ENCODE peak calls at places on chromosomes 7 and 10, in nine cellular contexts. Y, H, W, D, M, F, P, E and Q are unnamed samples.

GRCh38 chr10:63711361-63711760 is 190.2 kb downstream of the REEP3 start:
- DNase-seq in Y (no peak), H (peak; percentile 51), W (no peak), D (no peak), M (peak; percentile 52), F (peak; percentile 86), P (no peak), E (peak; percentile 95), Q (peak; percentile 43)

GRCh38 chr10:73060738-73061635 is 35.7 kb downstream of the P4HA1 start:
- DNase-seq in Y (no peak), H (peak; percentile 32), W (no peak), D (no peak), M (peak; percentile 61), F (peak; percentile 48), P (peak; percentile 8), E (peak; percentile 51), Q (peak; percentile 30)

GRCh38 chr10:689433-690226 is at the start of gene DIP2C:
- DNase-seq in Y (peak; percentile 71), H (peak; percentile 67), W (no peak), D (no peak), M (no peak), F (peak; percentile 81), P (peak; percentile 77), E (peak; percentile 91), Q (peak; percentile 82)

GRCh38 chr10:37700886-37701780 is 156.3 kb downstream of the ZNF248 start:
- DNase-seq in Y (peak; percentile 43), H (no peak), W (no peak), D (no peak), M (no peak), F (no peak), P (no peak), E (no peak), Q (no peak)

GRCh38 chr7:101814996-101815825 is 2.2 kb upstream of the CUX1 start:
- DNase-seq in Y (peak; percentile 83), H (no peak), W (no peak), D (no peak), M (no peak), F (no peak), P (peak; percentile 21), E (no peak), Q (no peak)

GRCh38 chr7:5333121-5334050 is 50.6 kb downstream of the SLC29A4 start:
- DNase-seq in Y (no peak), H (no peak), W (no peak), D (no peak), M (no peak), F (no peak), P (no peak), E (no peak), Q (no peak)

GRCh38 chr7:81873559-81873958 is 103.7 kb upstream of the HGF start:
- DNase-seq in Y (no peak), H (no peak), W (no peak), D (no peak), M (no peak), F (peak; percentile 82), P (peak; percentile 65), E (peak; percentile 68), Q (peak; percentile 74)

GRCh38 chr10:91164520-91165065 is 55.9 kb upstream of the PCGF5 start:
- DNase-seq in Y (no peak), H (peak; percentile 22), W (no peak), D (no peak), M (peak; percentile 41), F (no peak), P (peak; percentile 56), E (no peak), Q (no peak)

GRCh38 chr7:33072471-33072870 is 9.9 kb upstream of the NT5C3A start:
- DNase-seq in Y (no peak), H (peak; percentile 65), W (no peak), D (no peak), M (peak; percentile 21), F (peak; percentile 75), P (peak; percentile 78), E (peak; percentile 78), Q (peak; percentile 81)

GRCh38 chr7:127256326-127256725 is 3.6 kb upstream of the GRM8 start:
- DNase-seq in Y (no peak), H (no peak), W (no peak), D (no peak), M (peak; percentile 81), F (no peak), P (no peak), E (no peak), Q (no peak)

GRCh38 chr7:30179016-30179436 is 44.2 kb downstream of the MTURN start:
- DNase-seq in Y (no peak), H (no peak), W (no peak), D (no peak), M (no peak), F (no peak), P (no peak), E (no peak), Q (no peak)

GRCh38 chr10:43221419-43222293 is 45.2 kb downstream of the RASGEF1A start:
- DNase-seq in Y (peak; percentile 76), H (no peak), W (no peak), D (no peak), M (no peak), F (no peak), P (no peak), E (no peak), Q (no peak)
- TF ChIP-seq CTCF in Y (peak; percentile 78), H (peak; percentile 21), W (no peak), D (no peak), M (peak; percentile 21), F (peak; percentile 15), P (no peak), E (peak; percentile 28), Q (no peak)

GRCh38 chr10:89342219-89342966 is 14.6 kb downstream of the IFIT3 start:
- DNase-seq in Y (no peak), H (peak; percentile 86), W (no peak), D (no peak), M (peak; percentile 58), F (peak; percentile 95), P (peak; percentile 84), E (peak; percentile 88), Q (peak; percentile 78)
- H3K4me3 ChIP-seq in Y (no peak overlapping the region), H (no peak overlapping the region), W (peak overlapping the region; percentile 14), D (no peak overlapping the region), M (no peak overlapping the region), F (no peak overlapping the region), P (no peak overlapping the region), E (no peak overlapping the region), Q (no peak overlapping the region)

GRCh38 chr7:28840515-28841125 is 117.5 kb downstream of the TRIL start:
- DNase-seq in Y (no peak), H (no peak), W (no peak), D (no peak), M (peak; percentile 28), F (peak; percentile 20), P (no peak), E (peak; percentile 19), Q (no peak)
- TF ChIP-seq CTCF in Y (peak; percentile 16), H (peak; percentile 65), W (peak; percentile 50), D (peak; percentile 43), M (peak; percentile 46), F (peak; percentile 55), P (peak; percentile 40), E (peak; percentile 59), Q (peak; percentile 59)

GRCh38 chr7:151019130-151019447 is 5.2 kb downstream of the ATG9B start:
- DNase-seq in Y (no peak), H (no peak), W (no peak), D (no peak), M (no peak), F (no peak), P (no peak), E (no peak), Q (no peak)

GRCh38 chr7:151017370-151017952 is 6.8 kb downstream of the ATG9B start:
- DNase-seq in Y (no peak), H (no peak), W (no peak), D (no peak), M (no peak), F (no peak), P (no peak), E (no peak), Q (no peak)

GRCh38 chr7:151017953-151018420 is 6.3 kb downstream of the ATG9B start:
- DNase-seq in Y (peak; percentile 99), H (peak; percentile 30), W (no peak), D (no peak), M (no peak), F (peak; percentile 51), P (peak; percentile 25), E (peak; percentile 54), Q (peak; percentile 23)

GRCh38 chr7:151018421-151019129 is 5.7 kb downstream of the ATG9B start:
- DNase-seq in Y (no peak), H (peak; percentile 22), W (no peak), D (no peak), M (peak; percentile 19), F (no peak), P (no peak), E (peak; percentile 27), Q (no peak)

GRCh38 chr7:151020231-151020630 is 4.1 kb downstream of the ATG9B start:
- DNase-seq in Y (no peak), H (no peak), W (no peak), D (no peak), M (no peak), F (no peak), P (no peak), E (no peak), Q (no peak)
- H3K4me3 ChIP-seq in Y (no peak overlapping the region), H (no peak overlapping the region), W (no peak overlapping the region), D (no peak overlapping the region), M (no peak overlapping the region), F (no peak overlapping the region), P (no peak overlapping the region), E (no peak overlapping the region), Q (no peak overlapping the region)

DNA sequence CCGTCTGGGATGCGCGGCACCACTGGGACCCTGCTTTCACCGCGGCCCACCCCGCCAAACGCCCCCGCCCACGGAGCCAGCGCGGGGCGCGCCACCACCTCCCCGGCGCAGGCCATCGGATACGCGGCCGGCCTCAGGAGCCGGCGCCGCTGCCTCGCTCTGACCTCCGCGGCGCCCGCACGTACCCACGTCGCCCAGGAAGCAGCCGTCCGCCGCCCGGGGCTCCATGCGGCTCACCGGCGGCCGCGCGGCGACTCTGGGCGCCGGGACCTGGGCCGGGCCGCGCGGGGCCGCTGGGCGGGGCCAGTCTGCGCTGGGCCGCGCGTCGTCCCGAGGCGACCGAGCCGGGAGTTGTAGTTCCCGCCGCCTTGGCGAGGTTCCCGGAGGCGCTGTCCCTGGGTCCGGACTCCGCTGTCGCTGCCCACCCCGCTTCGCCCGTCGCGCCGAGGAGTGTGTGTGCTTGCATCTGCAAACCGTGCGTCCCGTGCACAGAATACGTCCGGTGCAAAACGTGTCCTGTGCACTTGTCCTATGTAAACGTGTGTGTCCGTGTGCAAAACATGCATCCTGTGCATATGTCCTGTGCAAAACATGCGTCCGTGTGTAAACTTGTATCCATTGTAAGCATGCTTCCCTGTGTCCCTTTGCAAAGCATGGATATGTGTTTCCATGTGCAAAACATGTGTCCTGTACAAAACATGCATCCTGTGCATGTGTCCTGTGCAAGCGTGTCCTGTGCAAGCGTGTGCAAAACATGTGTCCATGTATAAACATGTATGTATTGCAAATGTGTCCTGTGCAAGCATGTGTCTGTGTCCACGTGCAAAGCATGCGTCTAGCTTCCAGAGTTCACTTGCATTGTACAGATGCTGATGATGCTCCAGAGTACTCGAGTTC is at the start of gene ASB13:
- DNase-seq in Y (peak; percentile 82), H (peak; percentile 18), W (no peak), D (no peak), M (peak; percentile 13), F (peak; percentile 43), P (peak; percentile 20), E (peak; percentile 54), Q (peak; percentile 33)
- TF ChIP-seq CTCF in Y (no peak), H (no peak), W (no peak), D (no peak), M (no peak), F (no peak), P (no peak), E (peak; percentile 2), Q (no peak)